ENCODE peak calls at places on chromosomes 4 and X, in six cellular contexts. Z, Y, I, D, U and S are unnamed samples.

GRCh38 chrX:110320588-110320987 is 2.7 kb upstream of the AMMECR1 start:
- DNase-seq in Z (no peak), Y (no peak), I (no peak), D (peak), U (no peak), S (no peak)

GRCh38 chr4:44221407-44221806 is 227.2 kb downstream of the KCTD8 start:
- DNase-seq in Z (no peak), Y (no peak), I (no peak), D (no peak), U (no peak), S (no peak)

GRCh38 chr4:78100060-78100459 is 42.9 kb downstream of the FRAS1 start:
- DNase-seq in Z (no peak), Y (no peak), I (peak), D (no peak), U (no peak), S (no peak)

GRCh38 chr4:38512840-38513239 is 151.2 kb upstream of the KLF3 start:
- DNase-seq in Z (no peak), Y (no peak), I (no peak), D (peak), U (no peak), S (no peak)

GRCh38 chr4:143241892-143242291 is 57.2 kb downstream of the USP38 start:
- DNase-seq in Z (no peak), Y (no peak), I (no peak), D (no peak), U (no peak), S (no peak)

GRCh38 chr4:112075129-112075753 is 70.0 kb upstream of the FAM241A start:
- DNase-seq in Z (no peak), Y (no peak), I (peak), D (peak), U (no peak), S (no peak)

GRCh38 chr4:176840166-176840565 is 47.4 kb upstream of the VEGFC start:
- DNase-seq in Z (no peak), Y (no peak), I (no peak), D (no peak), U (no peak), S (no peak)

GRCh38 chr4:128571747-128572146 is 237.8 kb upstream of the JADE1 start:
- DNase-seq in Z (peak), Y (no peak), I (peak), D (no peak), U (no peak), S (peak)

GRCh38 chr4:118350961-118351360 is 1.8 kb downstream of the PRSS12 start:
- DNase-seq in Z (no peak), Y (no peak), I (no peak), D (no peak), U (no peak), S (no peak)

GRCh38 chr4:128454281-128455075 is 166.9 kb upstream of the PGRMC2 start:
- DNase-seq in Z (peak), Y (peak), I (peak), D (peak), U (peak), S (peak)

DNA sequence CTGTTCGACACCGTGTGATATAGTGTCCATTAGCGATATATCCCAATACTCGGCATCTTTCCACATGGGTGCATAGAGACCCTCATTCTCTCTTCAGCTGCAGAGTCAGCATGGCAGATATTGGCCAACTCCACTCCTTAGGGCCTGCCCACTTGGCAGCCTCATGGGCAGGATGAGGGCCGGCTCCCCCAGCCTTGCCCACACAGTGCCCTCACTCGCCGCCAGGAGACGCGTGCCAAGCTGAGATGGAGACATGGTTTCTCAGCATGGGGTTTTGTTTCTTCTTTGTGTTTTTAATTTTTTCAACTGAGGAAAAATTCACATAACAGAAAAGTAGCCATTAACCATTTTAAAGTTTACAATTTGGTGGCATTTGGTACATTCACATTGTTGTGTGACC is 5.3 kb upstream of the PLXNA3 start:
- DNase-seq in Z (no peak), Y (no peak), I (no peak), D (no peak), U (no peak), S (no peak)
- H3K4me3 ChIP-seq in Z (no peak), Y (no peak), I (no peak), D (no peak), U (no peak), S (no peak)

GRCh38 chrX:45747905-45748304 is 547.2 kb upstream of the DIPK2B start:
- DNase-seq in Z (no peak), Y (no peak), I (no peak), D (no peak), U (no peak), S (no peak)

GRCh38 chrX:45740291-45740690 is 539.6 kb upstream of the DIPK2B start:
- DNase-seq in Z (no peak), Y (no peak), I (no peak), D (no peak), U (no peak), S (no peak)

GRCh38 chrX:45745479-45745878 is 544.8 kb upstream of the DIPK2B start:
- DNase-seq in Z (no peak), Y (no peak), I (peak), D (no peak), U (no peak), S (no peak)

GRCh38 chrX:45743906-45744625 is 543.4 kb upstream of the DIPK2B start:
- DNase-seq in Z (no peak), Y (no peak), I (no peak), D (no peak), U (no peak), S (no peak)

GRCh38 chrX:45743081-45743533 is 542.4 kb upstream of the DIPK2B start:
- DNase-seq in Z (no peak), Y (no peak), I (peak), D (peak), U (no peak), S (no peak)
- TF ChIP-seq CTCF in Z (peak), Y (no peak), I (peak), D (peak), U (no peak), S (no peak)

DNA sequence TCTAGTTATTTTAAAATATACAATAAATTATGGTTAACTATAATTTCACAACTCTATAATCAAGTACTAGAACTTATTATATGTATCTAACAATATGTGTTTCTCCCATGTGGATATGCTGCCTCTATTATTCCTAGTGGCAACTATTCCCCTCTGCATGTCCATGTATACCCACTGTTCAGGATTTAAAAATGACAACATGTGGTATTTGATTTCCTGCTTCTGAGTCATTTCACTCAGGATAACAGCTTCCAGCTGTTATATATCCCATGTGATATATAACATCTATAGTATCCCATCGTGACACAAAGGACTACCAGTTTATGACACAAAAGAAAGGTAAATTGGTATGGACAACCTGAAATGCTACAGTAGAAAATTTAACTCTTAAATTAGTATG is 167.4 kb upstream of the TACR3 start:
- DNase-seq in Z (no peak), Y (no peak), I (peak), D (no peak), U (no peak), S (no peak)
- H3K4me3 ChIP-seq in Z (no peak), Y (no peak), I (no peak), D (no peak), U (no peak), S (no peak)

GRCh38 chr4:84167579-84167978 is 331.5 kb downstream of the NKX6-1 start:
- DNase-seq in Z (no peak), Y (no peak), I (no peak), D (peak), U (no peak), S (no peak)
- TF ChIP-seq CTCF in Z (peak), Y (peak), I (no peak), D (peak), U (no peak), S (no peak)

DNA sequence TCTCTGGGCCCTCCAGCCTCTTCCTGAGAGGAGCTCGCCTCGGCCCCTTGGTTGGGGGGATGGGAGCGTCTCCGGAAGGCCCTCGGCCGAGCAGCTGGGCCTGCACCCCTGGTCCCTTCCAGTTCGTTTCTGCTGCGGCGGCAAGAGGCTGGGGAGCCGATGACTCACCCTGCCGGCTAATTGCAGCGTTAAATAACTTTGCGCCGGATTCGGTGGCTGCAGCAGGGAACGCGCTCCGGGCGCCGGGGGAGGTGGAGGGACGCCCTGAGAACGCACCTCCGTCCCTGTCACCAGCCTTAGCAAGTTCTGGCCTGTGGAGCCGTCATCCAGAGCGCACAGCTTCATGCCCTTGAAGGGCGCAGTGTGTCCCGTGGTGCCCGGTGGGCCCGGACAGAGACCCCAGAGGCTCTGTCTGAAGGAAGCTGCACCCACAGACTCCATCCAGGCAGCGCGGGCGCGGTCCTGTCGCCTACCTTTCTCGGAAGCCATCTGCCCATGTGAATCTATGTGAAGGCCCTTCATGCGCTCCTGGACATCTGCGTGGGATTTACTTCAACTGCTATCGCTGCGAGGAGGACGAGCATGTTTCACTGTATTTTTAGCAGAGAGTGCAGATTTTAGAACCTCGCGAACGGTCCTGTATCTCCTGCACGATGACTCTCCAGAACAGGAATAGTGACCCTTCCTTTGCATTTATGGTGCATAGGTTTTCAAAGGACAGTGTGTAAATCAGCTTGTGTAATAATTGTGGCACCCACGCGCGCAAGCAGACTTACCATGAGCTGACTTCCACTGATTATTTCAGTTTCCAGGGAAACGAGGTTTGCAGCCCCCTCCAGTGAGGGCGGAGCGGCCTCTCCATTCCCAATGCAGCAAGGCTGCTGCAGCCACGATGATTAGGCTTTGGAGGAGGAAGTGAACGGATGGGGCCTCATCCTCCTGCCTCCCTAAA is 1.7 kb upstream of the TMEM271 start:
- DNase-seq in Z (no peak), Y (no peak), I (peak), D (peak), U (no peak), S (no peak)
- H3K4me3 ChIP-seq in Z (no peak), Y (no peak), I (no peak), D (peak), U (no peak), S (no peak)